ENCODE peak calls at places on chromosomes 3 and 15, in six cellular contexts. One of them, this sample, is unnamed.

GRCh38 chr3:137992592-137992991 is 17.4 kb upstream of the CLDN18 start:
- DNase-seq in stimulated activated CD8-positive, alpha-beta memory T cell treated with anti-CD3 and anti-CD28 coated beads, Interleukin-4, amount 100 ng/mL, for 4 hours: no peak
- DNase-seq in bronchial epithelial cell: peak; percentile 11
- DNase-seq in NCI-H526: no peak
- DNase-seq in spleen: no peak
- DNase-seq in dermis microvascular lymphatic vessel endothelial cell: no peak
- DNase-seq in this sample: no peak

GRCh38 chr3:170909129-170909903 is 879 bp upstream of the EIF5A2 start:
- DNase-seq in stimulated activated CD8-positive, alpha-beta memory T cell treated with anti-CD3 and anti-CD28 coated beads, Interleukin-4, amount 100 ng/mL, for 4 hours: no peak
- DNase-seq in NCI-H526: no peak
- DNase-seq in spleen: no peak
- DNase-seq in dermis microvascular lymphatic vessel endothelial cell: peak; percentile 18
- DNase-seq in bronchial epithelial cell: peak; percentile 99
- DNase-seq in this sample: no peak

GRCh38 chr3:71066356-71066755 is 517.2 kb downstream of the FOXP1 start:
- DNase-seq in NCI-H526: no peak
- DNase-seq in stimulated activated CD8-positive, alpha-beta memory T cell treated with anti-CD3 and anti-CD28 coated beads, Interleukin-4, amount 100 ng/mL, for 4 hours: no peak
- DNase-seq in spleen: no peak
- DNase-seq in dermis microvascular lymphatic vessel endothelial cell: no peak
- DNase-seq in bronchial epithelial cell: no peak
- DNase-seq in this sample: no peak

GRCh38 chr15:45993508-45993907 is 358.7 kb downstream of the SQOR start:
- DNase-seq in dermis microvascular lymphatic vessel endothelial cell: no peak
- DNase-seq in bronchial epithelial cell: no peak
- DNase-seq in stimulated activated CD8-positive, alpha-beta memory T cell treated with anti-CD3 and anti-CD28 coated beads, Interleukin-4, amount 100 ng/mL, for 4 hours: no peak
- DNase-seq in spleen: no peak
- DNase-seq in NCI-H526: no peak
- DNase-seq in this sample: no peak

GRCh38 chr3:30996467-30996866 is 102.0 kb upstream of the GADL1 start:
- DNase-seq in dermis microvascular lymphatic vessel endothelial cell: no peak
- DNase-seq in stimulated activated CD8-positive, alpha-beta memory T cell treated with anti-CD3 and anti-CD28 coated beads, Interleukin-4, amount 100 ng/mL, for 4 hours: no peak
- DNase-seq in spleen: no peak
- DNase-seq in NCI-H526: no peak
- DNase-seq in bronchial epithelial cell: no peak
- DNase-seq in this sample: no peak

GRCh38 chr15:60912984-60913697 is 316.0 kb downstream of the RORA start:
- DNase-seq in NCI-H526: no peak
- DNase-seq in bronchial epithelial cell: no peak
- DNase-seq in spleen: no peak
- DNase-seq in stimulated activated CD8-positive, alpha-beta memory T cell treated with anti-CD3 and anti-CD28 coated beads, Interleukin-4, amount 100 ng/mL, for 4 hours: no peak
- DNase-seq in dermis microvascular lymphatic vessel endothelial cell: no peak
- DNase-seq in this sample: no peak

GRCh38 chr3:111895079-111895478 is 36.0 kb downstream of the PHLDB2 start:
- DNase-seq in spleen: no peak
- DNase-seq in NCI-H526: peak; percentile 14
- DNase-seq in dermis microvascular lymphatic vessel endothelial cell: peak; percentile 56
- DNase-seq in stimulated activated CD8-positive, alpha-beta memory T cell treated with anti-CD3 and anti-CD28 coated beads, Interleukin-4, amount 100 ng/mL, for 4 hours: no peak
- DNase-seq in bronchial epithelial cell: peak; percentile 27
- DNase-seq in this sample: peak; percentile 52

GRCh38 chr15:60744826-60745225 is 265.9 kb upstream of the ICE2 start:
- DNase-seq in dermis microvascular lymphatic vessel endothelial cell: no peak
- DNase-seq in bronchial epithelial cell: no peak
- DNase-seq in NCI-H526: no peak
- DNase-seq in stimulated activated CD8-positive, alpha-beta memory T cell treated with anti-CD3 and anti-CD28 coated beads, Interleukin-4, amount 100 ng/mL, for 4 hours: no peak
- DNase-seq in spleen: no peak
- DNase-seq in this sample: no peak

GRCh38 chr3:186432189-186432588 is 70.2 kb upstream of the DGKG start:
- DNase-seq in stimulated activated CD8-positive, alpha-beta memory T cell treated with anti-CD3 and anti-CD28 coated beads, Interleukin-4, amount 100 ng/mL, for 4 hours: no peak
- DNase-seq in bronchial epithelial cell: no peak
- DNase-seq in dermis microvascular lymphatic vessel endothelial cell: no peak
- DNase-seq in spleen: no peak
- DNase-seq in NCI-H526: no peak
- DNase-seq in this sample: peak; percentile 75

GRCh38 chr3:46935168-46935858 is 41.2 kb downstream of the CCDC12 start:
- DNase-seq in bronchial epithelial cell: peak; percentile 92
- DNase-seq in stimulated activated CD8-positive, alpha-beta memory T cell treated with anti-CD3 and anti-CD28 coated beads, Interleukin-4, amount 100 ng/mL, for 4 hours: no peak
- DNase-seq in spleen: peak; percentile 58
- DNase-seq in NCI-H526: no peak
- DNase-seq in dermis microvascular lymphatic vessel endothelial cell: peak; percentile 70
- DNase-seq in this sample: peak; percentile 93

GRCh38 chr3:112128843-112129727 is 4.0 kb downstream of the GCSAM start:
- DNase-seq in dermis microvascular lymphatic vessel endothelial cell: no peak
- DNase-seq in bronchial epithelial cell: peak; percentile 47
- DNase-seq in stimulated activated CD8-positive, alpha-beta memory T cell treated with anti-CD3 and anti-CD28 coated beads, Interleukin-4, amount 100 ng/mL, for 4 hours: peak; percentile 18
- DNase-seq in NCI-H526: no peak
- DNase-seq in spleen: peak; percentile 83
- DNase-seq in this sample: no peak

GRCh38 chr3:125375950-125376679 is 990 bp upstream of the ZNF148 start:
- DNase-seq in NCI-H526: peak; percentile 34
- DNase-seq in spleen: no peak
- DNase-seq in dermis microvascular lymphatic vessel endothelial cell: no peak
- DNase-seq in bronchial epithelial cell: peak; percentile 84
- DNase-seq in stimulated activated CD8-positive, alpha-beta memory T cell treated with anti-CD3 and anti-CD28 coated beads, Interleukin-4, amount 100 ng/mL, for 4 hours: no peak
- DNase-seq in this sample: no peak

GRCh38 chr15:63544253-63545026 is 40.0 kb downstream of the USP3 start:
- DNase-seq in bronchial epithelial cell: no peak
- DNase-seq in NCI-H526: no peak
- DNase-seq in dermis microvascular lymphatic vessel endothelial cell: no peak
- DNase-seq in spleen: no peak
- DNase-seq in stimulated activated CD8-positive, alpha-beta memory T cell treated with anti-CD3 and anti-CD28 coated beads, Interleukin-4, amount 100 ng/mL, for 4 hours: no peak
- DNase-seq in this sample: no peak

GRCh38 chr15:61086001-61086400 is 143.1 kb downstream of the RORA start:
- DNase-seq in spleen: no peak
- DNase-seq in stimulated activated CD8-positive, alpha-beta memory T cell treated with anti-CD3 and anti-CD28 coated beads, Interleukin-4, amount 100 ng/mL, for 4 hours: no peak
- DNase-seq in dermis microvascular lymphatic vessel endothelial cell: no peak
- DNase-seq in bronchial epithelial cell: no peak
- DNase-seq in NCI-H526: no peak
- DNase-seq in this sample: no peak

GRCh38 chr3:128317698-128318231 is 148.9 kb downstream of the DNAJB8 start:
- DNase-seq in dermis microvascular lymphatic vessel endothelial cell: no peak
- DNase-seq in stimulated activated CD8-positive, alpha-beta memory T cell treated with anti-CD3 and anti-CD28 coated beads, Interleukin-4, amount 100 ng/mL, for 4 hours: no peak
- DNase-seq in bronchial epithelial cell: no peak
- DNase-seq in spleen: no peak
- DNase-seq in NCI-H526: peak; percentile 18
- DNase-seq in this sample: no peak

GRCh38 chr15:67370206-67370954 is 115.8 kb downstream of the IQCH start:
- DNase-seq in spleen: no peak
- DNase-seq in dermis microvascular lymphatic vessel endothelial cell: no peak
- DNase-seq in bronchial epithelial cell: no peak
- DNase-seq in stimulated activated CD8-positive, alpha-beta memory T cell treated with anti-CD3 and anti-CD28 coated beads, Interleukin-4, amount 100 ng/mL, for 4 hours: no peak
- DNase-seq in NCI-H526: peak; percentile 14
- DNase-seq in this sample: no peak

GRCh38 chr15:86629957-86630356 is 550.3 kb downstream of the AGBL1 start:
- DNase-seq in bronchial epithelial cell: peak; percentile 30
- DNase-seq in dermis microvascular lymphatic vessel endothelial cell: no peak
- DNase-seq in NCI-H526: no peak
- DNase-seq in spleen: no peak
- DNase-seq in stimulated activated CD8-positive, alpha-beta memory T cell treated with anti-CD3 and anti-CD28 coated beads, Interleukin-4, amount 100 ng/mL, for 4 hours: no peak
- DNase-seq in this sample: no peak